ENCODE peak calls at places on chromosomes 12 and 14, in five cellular contexts. F is NCI-H345, V is left colon, J is GM20000, E is MM.1S. T is an unnamed sample.

GRCh38 chr14:49934638-49935037 is 41.8 kb downstream of the ARF6 start:
- DNase-seq in E (peak; percentile 45), V (no peak), J (no peak), F (no peak), T (no peak)

GRCh38 chr12:108734200-108734906 is 3.0 kb upstream of the CORO1C start:
- DNase-seq in F (no peak), V (peak; percentile 86), E (no peak), J (peak; percentile 35), T (no peak)

GRCh38 chr14:41916313-41916712 is 309.6 kb downstream of the LRFN5 start:
- DNase-seq in J (no peak), E (no peak), F (no peak), V (no peak), T (no peak)

GRCh38 chr12:20620311-20620710 is 74.8 kb upstream of the SLCO1C1 start:
- DNase-seq in J (no peak), E (no peak), V (no peak), F (no peak), T (no peak)

GRCh38 chr14:104295681-104296387 is 157.4 kb downstream of the KIF26A start:
- DNase-seq in F (no peak), V (peak; percentile 15), J (no peak), E (no peak), T (no peak)

GRCh38 chr12:109191621-109192250 is 75.3 kb downstream of the ACACB start:
- DNase-seq in E (no peak), V (no peak), J (no peak), F (no peak), T (no peak)

GRCh38 chr14:33959692-33960151 is 8.8 kb upstream of the EGLN3 start:
- DNase-seq in E (no peak), F (no peak), V (no peak), J (no peak), T (no peak)

GRCh38 chr14:60815371-60815770 is 80.8 kb downstream of the MNAT1 start:
- DNase-seq in J (peak; percentile 29), E (no peak), F (peak; percentile 10), V (no peak), T (no peak)

GRCh38 chr14:41597647-41598046 is 9.0 kb upstream of the LRFN5 start:
- DNase-seq in V (no peak), J (no peak), E (no peak), F (no peak), T (no peak)

GRCh38 chr14:76227450-76228050 is 75.8 kb downstream of the GPATCH2L start:
- DNase-seq in F (no peak), J (no peak), V (no peak), E (no peak), T (no peak)

GRCh38 chr12:72491399-72491798 is 219.2 kb downstream of the TRHDE start:
- DNase-seq in J (no peak), E (no peak), V (no peak), F (no peak), T (no peak)

GRCh38 chr12:76883151-76883550 is 4.3 kb upstream of the CSRP2 start:
- DNase-seq in V (no peak), J (no peak), F (no peak), E (no peak), T (no peak)

GRCh38 chr12:10618338-10618987 is 5.1 kb upstream of the MAGOHB start:
- DNase-seq in J (no peak), F (no peak), E (no peak), V (no peak), T (no peak)